ENCODE peak calls at places on chromosomes 5 and 9, in four cellular contexts. One of them, this sample, is unnamed.
A peak's percentile ranks its signal among the peaks of the same experiment; 100 is the strongest.

GRCh38 chr5:176530983-176531901 is 6.0 kb downstream of the RNF44 start:
- DNase-seq in GM12891: no peak
- DNase-seq in iris pigment epithelial cell: peak; percentile 40
- DNase-seq in NCI-H510A treated with DMSO at 0.1 percent for 48 hours: no peak
- DNase-seq in this sample: no peak

GRCh38 chr5:96968074-96968473 is 32.2 kb downstream of the LNPEP start:
- DNase-seq in GM12891: no peak
- DNase-seq in iris pigment epithelial cell: peak; percentile 62
- DNase-seq in NCI-H510A treated with DMSO at 0.1 percent for 48 hours: no peak
- DNase-seq in this sample: no peak

GRCh38 chr5:57041570-57041969 is 89.6 kb upstream of the MIER3 start:
- DNase-seq in GM12891: no peak
- DNase-seq in iris pigment epithelial cell: no peak
- DNase-seq in NCI-H510A treated with DMSO at 0.1 percent for 48 hours: no peak
- DNase-seq in this sample: no peak

GRCh38 chr9:36448017-36448416 is 47.9 kb upstream of the RNF38 start:
- DNase-seq in GM12891: no peak
- DNase-seq in iris pigment epithelial cell: no peak
- DNase-seq in NCI-H510A treated with DMSO at 0.1 percent for 48 hours: no peak
- DNase-seq in this sample: no peak

GRCh38 chr9:35661756-35662350 is 3.1 kb downstream of the ARHGEF39 start:
- DNase-seq in GM12891: no peak
- DNase-seq in iris pigment epithelial cell: no peak
- DNase-seq in NCI-H510A treated with DMSO at 0.1 percent for 48 hours: no peak
- DNase-seq in this sample: no peak

GRCh38 chr9:77826621-77827020 is 178.5 kb upstream of the GNA14 start:
- DNase-seq in GM12891: no peak
- DNase-seq in iris pigment epithelial cell: peak; percentile 67
- DNase-seq in NCI-H510A treated with DMSO at 0.1 percent for 48 hours: no peak
- DNase-seq in this sample: no peak

GRCh38 chr5:66344544-66344943 is 200.4 kb downstream of the SREK1 start:
- DNase-seq in GM12891: no peak
- DNase-seq in iris pigment epithelial cell: no peak
- DNase-seq in NCI-H510A treated with DMSO at 0.1 percent for 48 hours: no peak
- DNase-seq in this sample: no peak

GRCh38 chr5:129541648-129542251 is 81.7 kb downstream of the ADAMTS19 start:
- DNase-seq in GM12891: no peak
- DNase-seq in iris pigment epithelial cell: peak; percentile 25
- DNase-seq in NCI-H510A treated with DMSO at 0.1 percent for 48 hours: no peak
- DNase-seq in this sample: peak; percentile 1

GRCh38 chr5:170006016-170006415 is 25.7 kb upstream of the INSYN2B start:
- DNase-seq in GM12891: no peak
- DNase-seq in iris pigment epithelial cell: no peak
- DNase-seq in NCI-H510A treated with DMSO at 0.1 percent for 48 hours: no peak
- DNase-seq in this sample: no peak